ENCODE peak calls at places on chromosomes 1 and 21, in ten cellular contexts. O, U, M, B, I, E, V, L, A and K are unnamed samples.

GRCh38 chr1:181490276-181490675 is 7.0 kb downstream of the CACNA1E start:
- DNase-seq in O (no peak), U (no peak), M (no peak), B (no peak), I (no peak), E (no peak), V (no peak), L (no peak), A (no peak), K (no peak)

GRCh38 chr1:39625462-39626273 is 13.8 kb downstream of the HEYL start:
- DNase-seq in O (no peak), U (peak), M (peak), B (no peak), I (peak), E (no peak), V (no peak), L (peak), A (peak), K (peak)

GRCh38 chr1:63902844-63903589 is 129.2 kb downstream of the ROR1 start:
- DNase-seq in O (no peak), U (no peak), M (no peak), B (no peak), I (peak), E (no peak), V (no peak), L (peak), A (no peak), K (no peak)

GRCh38 chr21:31641416-31641922 is 18.0 kb upstream of the SOD1 start:
- DNase-seq in O (no peak), U (no peak), M (no peak), B (no peak), I (no peak), E (no peak), V (no peak), L (no peak), A (no peak), K (no peak)

GRCh38 chr1:179169616-179170467 is 59.6 kb downstream of the ABL2 start:
- DNase-seq in O (no peak), U (no peak), M (no peak), B (no peak), I (no peak), E (no peak), V (no peak), L (peak), A (no peak), K (no peak)

GRCh38 chr1:164611754-164612642 is 53.0 kb downstream of the PBX1 start:
- DNase-seq in O (no peak), U (no peak), M (no peak), B (no peak), I (peak), E (no peak), V (no peak), L (peak), A (no peak), K (no peak)

GRCh38 chr1:82614090-82614489 is 813.4 kb downstream of the ADGRL2 start:
- DNase-seq in O (no peak), U (no peak), M (no peak), B (no peak), I (no peak), E (no peak), V (no peak), L (no peak), A (no peak), K (no peak)

GRCh38 chr21:39001341-39001740 is 181.9 kb downstream of the PSMG1 start:
- DNase-seq in O (no peak), U (no peak), M (no peak), B (no peak), I (no peak), E (no peak), V (no peak), L (no peak), A (no peak), K (no peak)

GRCh38 chr1:161258439-161259386 is at the start of gene PCP4L1:
- DNase-seq in O (peak), U (peak), M (peak), B (no peak), I (peak), E (peak), V (peak), L (peak), A (peak), K (no peak)

GRCh38 chr1:241964550-241965241 is 7.1 kb downstream of the BECN2 start:
- DNase-seq in O (no peak), U (peak), M (no peak), B (no peak), I (no peak), E (no peak), V (no peak), L (peak), A (no peak), K (no peak)

GRCh38 chr1:191839891-191840290 is 318.4 kb upstream of the RGS18 start:
- DNase-seq in O (no peak), U (no peak), M (no peak), B (no peak), I (no peak), E (no peak), V (no peak), L (peak), A (no peak), K (no peak)

GRCh38 chr1:17923684-17924083 is 168.6 kb downstream of the ACTL8 start:
- DNase-seq in O (no peak), U (no peak), M (peak), B (no peak), I (no peak), E (no peak), V (no peak), L (no peak), A (no peak), K (no peak)

GRCh38 chr21:25939396-25939761 is 204.6 kb downstream of the GABPA start:
- DNase-seq in O (no peak), U (no peak), M (no peak), B (no peak), I (no peak), E (no peak), V (no peak), L (no peak), A (no peak), K (no peak)

GRCh38 chr1:12435639-12436344 is 182.2 kb downstream of the DHRS3 start:
- DNase-seq in O (peak), U (no peak), M (no peak), B (no peak), I (no peak), E (peak), V (no peak), L (no peak), A (no peak), K (no peak)

GRCh38 chr21:45363921-45364463 is 41.0 kb upstream of the COL18A1 start:
- DNase-seq in O (no peak), U (peak), M (peak), B (peak), I (peak), E (no peak), V (no peak), L (peak), A (peak), K (peak)

GRCh38 chr21:18622383-18622782 is 218.8 kb upstream of the TMPRSS15 start:
- DNase-seq in O (no peak), U (no peak), M (no peak), B (no peak), I (no peak), E (no peak), V (no peak), L (no peak), A (no peak), K (no peak)

DNA sequence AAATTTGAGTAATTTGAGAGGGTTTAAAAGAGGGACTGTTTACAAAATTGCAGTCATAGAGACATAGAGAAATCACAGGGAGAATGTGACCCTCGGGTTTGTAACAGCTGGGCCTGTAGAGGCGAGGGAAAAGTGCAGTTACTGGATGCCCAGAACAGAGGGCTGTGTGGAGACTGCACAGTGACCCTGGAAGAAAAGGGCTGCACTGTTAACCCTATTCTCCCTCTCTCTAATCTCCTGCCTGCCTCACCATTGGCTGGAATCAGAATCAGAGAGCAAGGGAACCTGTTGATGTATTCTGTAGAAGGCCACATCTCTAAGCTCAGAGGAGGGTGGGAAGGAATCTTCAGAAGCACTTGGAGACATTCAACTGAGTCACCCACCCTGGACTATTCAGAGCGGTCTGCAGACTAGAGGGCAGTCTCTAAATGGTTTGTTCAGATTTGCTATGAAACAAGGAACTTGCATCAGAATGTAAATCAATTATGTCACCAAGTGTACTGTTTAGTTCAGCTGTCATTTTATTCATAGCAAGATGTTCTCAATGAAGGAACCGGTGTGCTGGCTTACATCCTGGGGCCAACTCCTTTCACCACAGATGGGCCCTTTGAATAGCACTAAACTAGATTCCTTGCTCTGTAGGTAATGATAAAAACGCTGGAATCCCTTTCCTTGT is 132.2 kb upstream of the HOOK1 start:
- DNase-seq in O (no peak), U (no peak), M (no peak), B (no peak), I (no peak), E (no peak), V (no peak), L (peak), A (no peak), K (no peak)
- H3K27ac ChIP-seq in O (no peak), U (no peak), M (no peak), B (no peak), I (peak), E (no peak), V (no peak), L (no peak), A (no peak), K (no peak)

GRCh38 chr1:15757575-15758401 is 807 bp upstream of the FBLIM1 start:
- DNase-seq in O (no peak), U (no peak), M (no peak), B (no peak), I (no peak), E (no peak), V (no peak), L (peak), A (no peak), K (peak)
- H3K27ac ChIP-seq in O (no peak), U (peak), M (no peak), B (no peak), I (peak), E (no peak), V (no peak), L (no peak), A (peak), K (peak)

DNA sequence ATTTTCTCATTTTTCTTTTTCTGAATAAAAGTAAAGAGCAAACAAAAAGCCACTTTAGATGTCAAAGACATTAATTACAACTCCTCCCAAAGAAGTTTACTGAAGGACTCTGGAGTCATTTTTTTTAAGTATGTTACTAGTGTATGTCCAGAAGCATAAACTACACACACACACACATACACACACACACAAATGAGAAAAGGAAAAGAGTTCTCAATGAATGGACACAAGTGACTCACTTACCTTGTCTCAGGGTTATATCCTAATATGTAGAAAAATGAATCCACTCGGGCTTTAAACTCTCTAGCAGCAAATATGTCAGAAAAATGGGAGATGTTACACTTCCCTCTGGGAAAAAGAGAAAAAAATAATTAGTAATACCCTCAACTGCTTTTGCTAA is 223.1 kb downstream of the SLC45A1 start:
- DNase-seq in O (no peak), U (no peak), M (no peak), B (no peak), I (no peak), E (no peak), V (no peak), L (no peak), A (no peak), K (no peak)
- H3K27ac ChIP-seq in O (no peak), U (no peak), M (no peak), B (peak), I (no peak), E (no peak), V (no peak), L (no peak), A (no peak), K (no peak)

GRCh38 chr1:248814351-248814750 is 11.4 kb downstream of the SH3BP5L start:
- DNase-seq in O (no peak), U (no peak), M (no peak), B (no peak), I (no peak), E (no peak), V (no peak), L (no peak), A (peak), K (no peak)

GRCh38 chr1:248816042-248816851 is 9.5 kb downstream of the SH3BP5L start:
- DNase-seq in O (no peak), U (no peak), M (no peak), B (no peak), I (no peak), E (no peak), V (no peak), L (no peak), A (no peak), K (no peak)

GRCh38 chr1:248815407-248816034 is 10.2 kb downstream of the SH3BP5L start:
- DNase-seq in O (no peak), U (no peak), M (no peak), B (no peak), I (no peak), E (no peak), V (no peak), L (no peak), A (no peak), K (no peak)

GRCh38 chr1:248818505-248819374 is 7.0 kb downstream of the SH3BP5L start:
- DNase-seq in O (no peak), U (no peak), M (no peak), B (no peak), I (no peak), E (no peak), V (no peak), L (no peak), A (no peak), K (peak)

DNA sequence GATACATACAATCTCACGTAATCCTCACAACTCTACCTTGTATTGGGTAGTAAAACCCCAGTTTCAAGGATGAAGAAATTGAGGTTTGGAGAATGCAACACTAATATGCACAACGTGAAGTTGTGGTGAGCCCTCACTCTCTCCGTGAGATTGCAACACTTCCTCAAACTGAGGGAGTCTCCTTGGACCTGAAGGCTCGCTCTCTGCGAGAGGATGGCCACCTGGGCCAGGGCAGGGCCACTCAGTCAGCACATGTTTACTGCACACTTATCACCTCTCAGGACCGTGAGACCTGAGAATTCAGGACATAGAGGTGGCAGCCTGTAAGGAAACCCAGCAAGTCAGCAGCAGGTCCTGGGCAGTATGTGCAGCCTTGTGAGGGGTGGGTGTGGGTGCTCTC is 8.7 kb downstream of the SH3BP5L start:
- DNase-seq in O (no peak), U (no peak), M (no peak), B (no peak), I (no peak), E (no peak), V (no peak), L (no peak), A (no peak), K (no peak)
- H3K27ac ChIP-seq in O (no peak), U (no peak), M (no peak), B (no peak), I (no peak), E (no peak), V (no peak), L (no peak), A (no peak), K (no peak)